ENCODE peak calls at places on chromosomes 2 and 18, in five cellular contexts. E is NCI-H1694 treated with DMSO at 0.1 percent for 48 hours; S is WERI-Rb-1; V is skeletal muscle cell; Z is activated CD8-positive, alpha-beta memory T cell treated with anti-CD3 and anti-CD28 coated beads for 24 hours. J is an unnamed sample.

GRCh38 chr2:64604929-64605550 is 48.7 kb downstream of the SERTAD2 start:
- DNase-seq in E (no peak), S (no peak), V (peak), Z (no peak), J (no peak)

GRCh38 chr2:8249191-8249590 is 432.7 kb upstream of the ID2 start:
- DNase-seq in E (no peak), S (peak), V (no peak), Z (no peak), J (no peak)

GRCh38 chr2:67625671-67626070 is 228.5 kb downstream of the ETAA1 start:
- DNase-seq in E (no peak), S (no peak), V (peak), Z (no peak), J (no peak)

GRCh38 chr2:45928946-45929345 is 277.5 kb downstream of the PRKCE start:
- DNase-seq in E (no peak), S (no peak), V (no peak), Z (no peak), J (no peak)

GRCh38 chr2:55119711-55120487 is 69.6 kb upstream of the RTN4 start:
- DNase-seq in E (no peak), S (peak), V (peak), Z (peak), J (peak)

GRCh38 chr18:48600046-48600745 is 61.4 kb downstream of the CTIF start:
- DNase-seq in E (no peak), S (no peak), V (no peak), Z (no peak), J (no peak)

GRCh38 chr18:75727479-75727878 is 300.0 kb upstream of the SMIM21 start:
- DNase-seq in E (peak), S (peak), V (no peak), Z (no peak), J (peak)

GRCh38 chr2:210548878-210549384 is 7.5 kb upstream of the CPS1 start:
- DNase-seq in E (no peak), S (no peak), V (no peak), Z (no peak), J (no peak)

GRCh38 chr2:239440511-239440959 is 39.7 kb upstream of the HDAC4 start:
- DNase-seq in E (no peak), S (no peak), V (no peak), Z (no peak), J (no peak)

GRCh38 chr2:182949572-182950189 is 83.2 kb upstream of the FRZB start:
- DNase-seq in E (no peak), S (no peak), V (no peak), Z (no peak), J (peak)

GRCh38 chr18:56575819-56576663 is 62.4 kb downstream of the TXNL1 start:
- DNase-seq in E (peak), S (no peak), V (peak), Z (no peak), J (no peak)

GRCh38 chr2:39914949-39915348 is 135.9 kb upstream of the THUMPD2 start:
- DNase-seq in E (no peak), S (no peak), V (no peak), Z (no peak), J (no peak)

GRCh38 chr2:40002339-40002738 is 223.3 kb upstream of the THUMPD2 start:
- DNase-seq in E (no peak), S (no peak), V (no peak), Z (no peak), J (no peak)

GRCh38 chr2:6972067-6972710 is 55.0 kb downstream of the RNF144A start:
- DNase-seq in E (no peak), S (no peak), V (no peak), Z (no peak), J (no peak)

GRCh38 chr2:207093234-207093633 is 72.5 kb downstream of the KLF7 start:
- DNase-seq in E (no peak), S (no peak), V (no peak), Z (no peak), J (no peak)